ENCODE peak calls at places on chromosomes 2 and 18, in four cellular contexts. Z, E, S and F are unnamed samples.

GRCh38 chr2:158567208-158567607 is 110.5 kb downstream of the PKP4 start:
- DNase-seq in Z (no peak), E (no peak), S (no peak), F (no peak)

GRCh38 chr2:74587664-74588277 is 33.3 kb downstream of the DOK1 start:
- DNase-seq in Z (peak; percentile 82), E (peak; percentile 59), S (peak; percentile 77), F (peak; percentile 64)

GRCh38 chr18:28153485-28154065 is 23.4 kb downstream of the CDH2 start:
- DNase-seq in Z (no peak), E (no peak), S (no peak), F (no peak)

GRCh38 chr2:10934979-10935350 is 23.2 kb downstream of the KCNF1 start:
- DNase-seq in Z (no peak), E (no peak), S (no peak), F (no peak)

GRCh38 chr2:133365117-133365516 is 203.1 kb downstream of the NCKAP5 start:
- DNase-seq in Z (no peak), E (no peak), S (no peak), F (no peak)

GRCh38 chr2:195642027-195642676 is 14.9 kb upstream of the SLC39A10 start:
- DNase-seq in Z (no peak), E (no peak), S (no peak), F (no peak)

GRCh38 chr18:21242141-21243040 is at the start of gene GREB1L:
- DNase-seq in Z (peak; percentile 80), E (peak; percentile 14), S (peak; percentile 56), F (no peak)

GRCh38 chr2:54672587-54673456 is 50.6 kb upstream of the EML6 start:
- DNase-seq in Z (no peak), E (no peak), S (no peak), F (peak; percentile 29)

GRCh38 chr18:59267511-59268126 is 5.6 kb downstream of the RAX start:
- DNase-seq in Z (peak; percentile 75), E (no peak), S (no peak), F (no peak)

GRCh38 chr2:235433860-235434259 is 60.0 kb upstream of the AGAP1 start:
- DNase-seq in Z (no peak), E (no peak), S (no peak), F (no peak)

GRCh38 chr2:215696998-215697397 is 261.1 kb upstream of the FN1 start:
- DNase-seq in Z (no peak), E (no peak), S (no peak), F (no peak)

GRCh38 chr18:69400976-69401474 is 337 bp downstream of the DOK6 start:
- DNase-seq in Z (peak; percentile 59), E (no peak), S (peak; percentile 58), F (no peak)